ENCODE peak calls at places on chromosomes 2 and 18, in seven cellular contexts. One of them, this sample, is unnamed.

GRCh38 chr2:221360742-221361141 is 211.4 kb downstream of the EPHA4 start:
- DNase-seq in GM12891: no peak
- DNase-seq in SK-MEL-5: no peak
- DNase-seq in HCT116: no peak
- DNase-seq in omental fat pad: no peak
- DNase-seq in AG08396: no peak
- DNase-seq in CD4-positive, alpha-beta T cell: no peak
- DNase-seq in this sample: no peak

GRCh38 chr2:38215511-38215910 is 139.6 kb upstream of the CYP1B1 start:
- DNase-seq in HCT116: no peak
- DNase-seq in omental fat pad: no peak
- DNase-seq in GM12891: no peak
- DNase-seq in AG08396: no peak
- DNase-seq in SK-MEL-5: peak
- DNase-seq in CD4-positive, alpha-beta T cell: no peak
- DNase-seq in this sample: no peak

GRCh38 chr2:167937403-167937802 is 310.0 kb downstream of the STK39 start:
- DNase-seq in CD4-positive, alpha-beta T cell: no peak
- DNase-seq in GM12891: no peak
- DNase-seq in AG08396: no peak
- DNase-seq in omental fat pad: no peak
- DNase-seq in SK-MEL-5: no peak
- DNase-seq in HCT116: no peak
- DNase-seq in this sample: no peak

GRCh38 chr2:237278593-237278992 is 135.4 kb downstream of the COL6A3 start:
- DNase-seq in HCT116: no peak
- DNase-seq in SK-MEL-5: no peak
- DNase-seq in omental fat pad: no peak
- DNase-seq in AG08396: peak
- DNase-seq in CD4-positive, alpha-beta T cell: no peak
- DNase-seq in GM12891: no peak
- DNase-seq in this sample: no peak

GRCh38 chr2:174965992-174966789 is 39.0 kb downstream of the CHN1 start:
- DNase-seq in omental fat pad: no peak
- DNase-seq in CD4-positive, alpha-beta T cell: no peak
- DNase-seq in GM12891: no peak
- DNase-seq in AG08396: no peak
- DNase-seq in HCT116: no peak
- DNase-seq in SK-MEL-5: no peak
- DNase-seq in this sample: no peak

GRCh38 chr2:120863173-120863545 is 127.5 kb downstream of the GLI2 start:
- DNase-seq in AG08396: no peak
- DNase-seq in HCT116: no peak
- DNase-seq in CD4-positive, alpha-beta T cell: no peak
- DNase-seq in GM12891: no peak
- DNase-seq in SK-MEL-5: no peak
- DNase-seq in omental fat pad: no peak
- DNase-seq in this sample: no peak

GRCh38 chr2:217399288-217399687 is 539.4 kb upstream of the TNP1 start:
- DNase-seq in SK-MEL-5: no peak
- DNase-seq in CD4-positive, alpha-beta T cell: no peak
- DNase-seq in AG08396: no peak
- DNase-seq in GM12891: no peak
- DNase-seq in omental fat pad: no peak
- DNase-seq in HCT116: no peak
- DNase-seq in this sample: no peak

GRCh38 chr2:45494275-45494977 is 116.6 kb downstream of the SRBD1 start:
- DNase-seq in CD4-positive, alpha-beta T cell: no peak
- DNase-seq in AG08396: peak
- DNase-seq in omental fat pad: no peak
- DNase-seq in GM12891: peak
- DNase-seq in HCT116: peak
- DNase-seq in SK-MEL-5: peak
- DNase-seq in this sample: no peak

GRCh38 chr2:159030674-159031380 is 62.4 kb downstream of the TANC1 start:
- DNase-seq in CD4-positive, alpha-beta T cell: no peak
- DNase-seq in omental fat pad: no peak
- DNase-seq in HCT116: peak
- DNase-seq in AG08396: peak
- DNase-seq in SK-MEL-5: no peak
- DNase-seq in GM12891: no peak
- DNase-seq in this sample: no peak

GRCh38 chr18:79697178-79697577 is 17.6 kb downstream of the CTDP1 start:
- DNase-seq in SK-MEL-5: no peak
- DNase-seq in AG08396: no peak
- DNase-seq in GM12891: no peak
- DNase-seq in CD4-positive, alpha-beta T cell: no peak
- DNase-seq in HCT116: no peak
- DNase-seq in omental fat pad: no peak
- DNase-seq in this sample: no peak

GRCh38 chr18:48997985-48998831 is 47.4 kb upstream of the SMAD7 start:
- DNase-seq in SK-MEL-5: no peak
- DNase-seq in HCT116: peak
- DNase-seq in GM12891: no peak
- DNase-seq in AG08396: peak
- DNase-seq in CD4-positive, alpha-beta T cell: no peak
- DNase-seq in omental fat pad: no peak
- DNase-seq in this sample: no peak

This sample was measured in effector CD8-positive, alpha-beta T cell.